ENCODE peak calls at places on chromosomes 2 and 18, in seven cellular contexts. E is neuronal stem cell, J is mesenchymal stem cell, H is IMR-90, L is mesendoderm, I is trophoblast cell, M is H1. Q is an unnamed sample.

GRCh38 chr2:85369500-85369899 is 14.9 kb downstream of the ELMOD3 start:
- DNase-seq in E (no peak), J (no peak), H (no peak), L (no peak), I (no peak), M (no peak), Q (no peak)

GRCh38 chr2:217616936-217617335 is 385.9 kb downstream of the TNS1 start:
- DNase-seq in E (no peak), J (no peak), H (peak), L (no peak), I (no peak), M (no peak), Q (no peak)

GRCh38 chr18:78159397-78159796 is 820.2 kb upstream of the SALL3 start:
- DNase-seq in E (no peak), J (no peak), H (no peak), L (no peak), I (no peak), M (no peak), Q (no peak)

GRCh38 chr2:221567231-221567760 is 4.8 kb downstream of the EPHA4 start:
- DNase-seq in E (no peak), J (no peak), H (no peak), L (no peak), I (no peak), M (no peak), Q (no peak)

GRCh38 chr2:213353419-213353818 is 69.2 kb downstream of the SPAG16 start:
- DNase-seq in E (no peak), J (no peak), H (no peak), L (peak), I (no peak), M (no peak), Q (no peak)

GRCh38 chr2:9336209-9336533 is 87.2 kb downstream of the ITGB1BP1 start:
- DNase-seq in E (no peak), J (peak), H (peak), L (no peak), I (no peak), M (no peak), Q (no peak)

GRCh38 chr2:232321156-232321816 is 57.3 kb upstream of the ALPP start:
- DNase-seq in E (no peak), J (no peak), H (no peak), L (peak), I (peak), M (peak), Q (peak)

GRCh38 chr2:126715576-126716406 is 59.8 kb downstream of the GYPC start:
- DNase-seq in E (no peak), J (no peak), H (no peak), L (no peak), I (no peak), M (no peak), Q (no peak)

GRCh38 chr2:215764441-215765048 is 248.8 kb downstream of the MREG start:
- DNase-seq in E (no peak), J (peak), H (peak), L (no peak), I (peak), M (no peak), Q (no peak)

GRCh38 chr2:70785137-70785911 is 5.1 kb downstream of the FIGLA start:
- DNase-seq in E (peak), J (no peak), H (no peak), L (peak), I (peak), M (no peak), Q (peak)

GRCh38 chr2:98140210-98140609 is 53.2 kb downstream of the VWA3B start:
- DNase-seq in E (no peak), J (no peak), H (no peak), L (no peak), I (no peak), M (no peak), Q (no peak)

GRCh38 chr2:37782721-37783438 is 111.4 kb upstream of the CDC42EP3 start:
- DNase-seq in E (no peak), J (peak), H (peak), L (no peak), I (no peak), M (no peak), Q (no peak)

GRCh38 chr2:133459590-133459989 is 108.7 kb downstream of the NCKAP5 start:
- DNase-seq in E (no peak), J (no peak), H (no peak), L (no peak), I (no peak), M (no peak), Q (no peak)

GRCh38 chr2:214325404-214325803 is 85.5 kb upstream of the VWC2L start:
- DNase-seq in E (no peak), J (no peak), H (no peak), L (no peak), I (no peak), M (no peak), Q (no peak)

GRCh38 chr2:109166811-109167210 is 37.8 kb downstream of the SH3RF3 start:
- DNase-seq in E (no peak), J (peak), H (peak), L (no peak), I (no peak), M (no peak), Q (no peak)

GRCh38 chr2:127096280-127096679 is 10.7 kb downstream of the BIN1 start:
- DNase-seq in E (no peak), J (no peak), H (no peak), L (no peak), I (no peak), M (no peak), Q (no peak)

GRCh38 chr2:237011196-237011595 is 74.5 kb upstream of the COPS8 start:
- DNase-seq in E (no peak), J (no peak), H (peak), L (no peak), I (no peak), M (no peak), Q (no peak)

GRCh38 chr2:144554811-144555210 is 34.9 kb upstream of the ZEB2 start:
- DNase-seq in E (no peak), J (no peak), H (no peak), L (no peak), I (no peak), M (no peak), Q (no peak)

GRCh38 chr2:3692375-3692774 is 11.0 kb upstream of the DCDC2C start:
- DNase-seq in E (peak), J (peak), H (peak), L (peak), I (no peak), M (peak), Q (no peak)

DNA sequence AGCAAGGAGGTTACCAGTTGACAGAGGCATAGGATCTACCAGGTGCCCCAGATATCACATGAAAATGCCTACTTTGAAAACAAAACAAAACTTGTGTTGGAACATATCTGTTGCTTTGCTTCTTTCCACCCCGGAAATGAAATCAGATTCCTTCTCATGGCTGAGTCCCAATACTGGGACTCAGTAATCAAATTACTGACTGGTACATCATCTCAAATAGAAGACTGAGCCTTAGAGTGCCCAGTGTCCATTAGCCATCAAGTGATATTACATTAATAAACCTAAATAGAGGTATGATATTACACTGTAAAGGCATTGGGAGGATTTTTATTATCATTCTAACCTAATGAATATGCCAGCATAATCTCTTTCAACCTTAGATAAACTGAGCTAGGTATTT is 48.6 kb upstream of the MSTN start:
- DNase-seq in E (no peak), J (no peak), H (no peak), L (no peak), I (no peak), M (no peak), Q (no peak)
- H3K27ac ChIP-seq in E (no peak), J (no peak), H (no peak), L (no peak), I (no peak), M (no peak), Q (no peak)

GRCh38 chr2:68115965-68116364 is 41.7 kb upstream of the PNO1 start:
- DNase-seq in E (no peak), J (no peak), H (no peak), L (no peak), I (no peak), M (no peak), Q (no peak)
- H3K18ac ChIP-seq in E (no peak), J (no peak), H (no peak), L (no peak), I (no peak), M (no peak), Q (no peak)

GRCh38 chr2:68809324-68810240 is 61.6 kb downstream of the BMP10 start:
- DNase-seq in E (no peak), J (no peak), H (no peak), L (no peak), I (peak), M (no peak), Q (no peak)

GRCh38 chr2:68807821-68808266 is 63.4 kb downstream of the BMP10 start:
- DNase-seq in E (no peak), J (peak), H (peak), L (peak), I (no peak), M (no peak), Q (no peak)

GRCh38 chr2:68813596-68813995 is 57.6 kb downstream of the BMP10 start:
- DNase-seq in E (no peak), J (no peak), H (no peak), L (no peak), I (no peak), M (no peak), Q (no peak)

GRCh38 chr2:68812256-68812655 is 58.9 kb downstream of the BMP10 start:
- DNase-seq in E (no peak), J (no peak), H (peak), L (no peak), I (no peak), M (no peak), Q (no peak)

GRCh38 chr2:68811364-68811763 is 59.8 kb downstream of the BMP10 start:
- DNase-seq in E (no peak), J (peak), H (peak), L (no peak), I (no peak), M (peak), Q (no peak)
- H3K4me2 ChIP-seq in E (no peak), J (no peak), H (no peak), L (no peak), I (no peak), M (no peak), Q (no peak)

DNA sequence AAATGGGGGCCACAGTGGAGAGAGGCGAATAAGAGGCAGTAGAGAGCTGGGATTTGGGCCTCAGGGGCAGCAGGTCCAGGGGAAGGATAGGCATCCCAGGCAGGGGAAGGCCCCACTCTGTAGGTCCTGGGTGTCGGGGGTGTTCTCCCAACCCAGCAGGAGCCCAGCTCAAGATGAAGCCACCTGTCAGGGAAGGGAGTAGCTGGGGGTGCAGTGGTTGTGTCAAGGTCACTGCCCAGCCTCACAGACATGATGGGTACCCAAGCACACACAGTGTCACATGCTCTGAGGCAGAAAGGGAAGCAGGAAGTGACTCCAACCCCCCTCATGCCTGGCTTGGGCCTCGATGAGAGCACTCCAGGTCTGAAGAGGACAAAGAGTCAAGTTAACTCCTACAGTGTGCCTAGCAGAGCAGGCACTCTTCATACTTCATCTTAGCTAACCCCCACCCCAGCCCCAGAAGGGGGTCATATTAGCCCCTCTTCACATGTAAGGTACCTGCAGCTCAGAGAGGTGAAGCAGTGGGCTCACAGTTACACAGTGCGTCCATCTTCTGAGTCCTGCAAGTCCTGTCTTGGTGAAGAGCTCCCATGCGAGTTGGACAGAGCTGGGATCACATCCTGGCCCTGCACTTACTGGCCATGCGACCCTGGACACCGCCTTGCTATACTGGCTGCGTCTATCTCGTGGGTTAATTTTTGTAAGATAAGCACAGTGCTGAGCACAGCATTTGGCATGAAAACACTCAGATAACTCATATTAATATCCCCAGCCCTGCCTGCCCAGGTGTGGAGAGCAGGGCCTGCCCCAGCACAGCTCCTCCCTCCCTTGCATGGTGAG is 72.6 kb upstream of the DAPL1 start:
- DNase-seq in E (no peak), J (no peak), H (no peak), L (no peak), I (no peak), M (no peak), Q (no peak)
- H3K27ac ChIP-seq in E (no peak), J (no peak), H (no peak), L (no peak), I (no peak), M (no peak), Q (no peak)

GRCh38 chr2:230940476-230940815 is 15.4 kb upstream of the GPR55 start:
- DNase-seq in E (no peak), J (no peak), H (no peak), L (no peak), I (no peak), M (peak), Q (no peak)
- H3K18ac ChIP-seq in E (peak), J (no peak), H (no peak), L (no peak), I (no peak), M (no peak), Q (no peak)